ENCODE peak calls at places on chromosome 2, in six cellular contexts. W, N, A, V, O and K are unnamed samples.

GRCh38 chr2:48315847-48316194 is 214.1 kb upstream of the STON1 start:
- DNase-seq in W (no peak), N (peak; percentile 71), A (no peak), V (peak; percentile 11), O (peak; percentile 34), K (no peak)

GRCh38 chr2:86525421-86526340 is 37.6 kb downstream of the CHMP3 start:
- DNase-seq in W (no peak), N (peak; percentile 51), A (no peak), V (no peak), O (no peak), K (peak; percentile 4)

GRCh38 chr2:73260338-73260984 is 23.8 kb downstream of the FBXO41 start:
- DNase-seq in W (peak; percentile 43), N (peak; percentile 77), A (no peak), V (no peak), O (peak; percentile 83), K (peak; percentile 46)

GRCh38 chr2:1856922-1857321 is 112.6 kb upstream of the PXDN start:
- DNase-seq in W (peak; percentile 28), N (peak; percentile 53), A (no peak), V (no peak), O (no peak), K (no peak)

GRCh38 chr2:39492095-39492590 is 55.1 kb upstream of the MAP4K3 start:
- DNase-seq in W (peak; percentile 98), N (no peak), A (no peak), V (no peak), O (no peak), K (peak; percentile 43)

GRCh38 chr2:42101641-42102605 is 54.1 kb downstream of the PKDCC start:
- DNase-seq in W (peak; percentile 93), N (peak; percentile 92), A (no peak), V (peak; percentile 40), O (no peak), K (peak; percentile 92)

GRCh38 chr2:215680605-215681598 is 245.0 kb upstream of the FN1 start:
- DNase-seq in W (peak; percentile 87), N (no peak), A (no peak), V (no peak), O (no peak), K (no peak)

GRCh38 chr2:74142340-74142739 is 5.4 kb downstream of the BOLA3 start:
- DNase-seq in W (no peak), N (peak; percentile 71), A (no peak), V (no peak), O (peak; percentile 44), K (no peak)

GRCh38 chr2:102069311-102069974 is 73.1 kb upstream of the IL1R1 start:
- DNase-seq in W (no peak), N (peak; percentile 22), A (no peak), V (no peak), O (no peak), K (no peak)

GRCh38 chr2:28619213-28620196 is 123.6 kb downstream of the PLB1 start:
- DNase-seq in W (peak; percentile 30), N (no peak), A (no peak), V (no peak), O (no peak), K (peak; percentile 80)
- H2BK5ac ChIP-seq in W (no peak overlapping the region), N (no peak overlapping the region), A (no peak overlapping the region), V (no peak overlapping the region), O (no peak overlapping the region), K (peak overlapping the region; percentile 63)

GRCh38 chr2:230868151-230868946 is 3.6 kb downstream of the ITM2C start:
- DNase-seq in W (no peak), N (peak; percentile 91), A (no peak), V (no peak), O (peak; percentile 76), K (no peak)
- H2BK5ac ChIP-seq in W (no peak overlapping the region), N (peak overlapping the region; percentile 92), A (peak overlapping the region; percentile 100), V (peak overlapping the region; percentile 58), O (no peak overlapping the region), K (peak overlapping the region; percentile 87)

DNA sequence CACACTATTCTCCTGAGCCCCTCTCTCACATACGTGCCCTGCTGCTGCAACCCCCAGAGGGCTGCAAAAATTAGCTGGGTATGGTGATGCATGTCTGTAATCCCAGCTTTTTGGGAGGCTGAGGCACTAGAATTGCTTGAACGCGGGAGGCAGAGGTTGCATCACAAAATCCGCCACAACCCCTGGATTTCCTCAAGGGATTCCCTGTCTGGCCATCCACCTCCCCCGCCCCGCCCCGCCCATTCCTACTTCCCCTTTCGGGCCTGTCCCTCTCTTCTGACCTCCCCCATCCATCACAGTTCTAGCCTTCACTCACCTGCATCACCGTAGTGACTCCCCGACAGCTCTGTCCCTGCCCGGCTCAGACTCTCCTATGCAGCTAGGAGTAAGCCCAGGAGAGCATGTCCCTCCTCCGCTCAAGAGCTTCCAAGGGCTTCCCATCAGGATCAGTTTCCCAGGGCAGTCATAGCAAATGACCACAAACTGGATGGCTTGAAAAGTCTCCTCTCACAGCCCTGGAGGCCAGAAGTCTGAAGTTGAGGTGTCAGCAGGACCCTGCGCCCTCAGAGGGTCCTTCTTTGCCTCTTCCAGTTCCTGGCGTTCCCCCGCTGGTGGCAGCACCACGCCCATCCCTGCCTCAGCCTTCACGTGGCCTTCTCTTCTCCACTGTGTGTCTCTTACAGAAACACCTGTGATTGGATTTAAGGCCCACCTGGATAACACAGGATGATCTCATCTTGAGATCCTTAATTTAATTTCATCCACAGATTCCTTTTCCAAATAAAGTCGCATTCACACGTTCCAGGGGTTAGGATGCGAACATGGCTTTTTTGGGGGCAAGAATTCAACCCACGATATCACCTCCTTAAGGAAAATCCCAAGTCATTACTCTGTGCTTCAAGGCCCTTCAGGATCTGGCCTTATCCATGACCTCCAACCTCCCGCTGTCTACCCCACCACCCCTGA is 58.5 kb downstream of the HS1BP3 start:
- DNase-seq in W (no peak), N (peak; percentile 58), A (no peak), V (no peak), O (peak; percentile 67), K (peak; percentile 21)
- H2BK5ac ChIP-seq in W (peak overlapping the region; percentile 93), N (no peak overlapping the region), A (no peak overlapping the region), V (peak overlapping the region; percentile 17), O (no peak overlapping the region), K (peak overlapping the region; percentile 75)

GRCh38 chr2:127526940-127527804 is 883 bp upstream of the IWS1 start:
- DNase-seq in W (no peak), N (peak; percentile 70), A (no peak), V (peak; percentile 39), O (no peak), K (peak; percentile 69)

GRCh38 chr2:127530245-127531132 is 4.2 kb upstream of the IWS1 start:
- DNase-seq in W (no peak), N (peak; percentile 52), A (no peak), V (no peak), O (no peak), K (peak; percentile 92)

GRCh38 chr2:127528487-127528886 is 2.2 kb upstream of the IWS1 start:
- DNase-seq in W (no peak), N (peak; percentile 85), A (no peak), V (no peak), O (no peak), K (peak; percentile 48)

GRCh38 chr2:127532296-127532695 is 3.2 kb upstream of the MYO7B start:
- DNase-seq in W (no peak), N (no peak), A (no peak), V (no peak), O (no peak), K (peak; percentile 96)

GRCh38 chr2:127531133-127531709 is 4.3 kb upstream of the MYO7B start:
- DNase-seq in W (peak; percentile 34), N (no peak), A (no peak), V (no peak), O (no peak), K (peak; percentile 68)
- H2BK5ac ChIP-seq in W (no peak overlapping the region), N (no peak overlapping the region), A (no peak overlapping the region), V (no peak overlapping the region), O (no peak overlapping the region), K (no peak overlapping the region)

DNA sequence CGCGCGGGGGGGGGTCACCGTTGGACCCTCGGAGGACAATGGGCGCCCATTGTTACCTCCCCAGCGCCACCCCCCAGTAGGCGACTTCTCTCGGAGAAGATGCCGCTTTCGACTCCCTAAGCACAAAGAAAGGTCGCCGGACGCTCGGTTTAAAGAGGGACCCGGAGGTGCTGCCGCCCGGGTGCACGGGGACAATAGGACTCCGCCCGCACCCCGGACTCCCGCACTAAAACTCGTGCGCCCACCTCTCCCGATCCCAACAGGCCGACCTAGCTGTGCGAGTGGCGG is 318 bp upstream of the CDC42EP3 start:
- DNase-seq in W (no peak), N (no peak), A (no peak), V (no peak), O (no peak), K (no peak)
- H2BK5ac ChIP-seq in W (peak overlapping the region; percentile 91), N (peak overlapping the region; percentile 79), A (peak overlapping the region; percentile 38), V (peak overlapping the region; percentile 93), O (no peak overlapping the region), K (peak overlapping the region; percentile 94)

GRCh38 chr2:27431395-27431794 is 3.0 kb downstream of the NRBP1 start:
- DNase-seq in W (peak; percentile 62), N (peak; percentile 79), A (no peak), V (no peak), O (no peak), K (peak; percentile 47)

GRCh38 chr2:27422958-27423357 is 5.5 kb upstream of the NRBP1 start:
- DNase-seq in W (no peak), N (no peak), A (no peak), V (no peak), O (no peak), K (no peak)

GRCh38 chr2:27428213-27428977 is at the start of gene NRBP1:
- DNase-seq in W (peak; percentile 88), N (peak; percentile 95), A (peak; percentile 71), V (peak; percentile 94), O (peak; percentile 92), K (peak; percentile 91)

GRCh38 chr2:27428978-27429541 is 629 bp downstream of the NRBP1 start:
- DNase-seq in W (peak; percentile 82), N (peak; percentile 92), A (no peak), V (peak; percentile 79), O (peak; percentile 89), K (peak; percentile 81)

GRCh38 chr2:27427863-27428212 is 593 bp upstream of the NRBP1 start:
- DNase-seq in W (no peak), N (no peak), A (no peak), V (peak; percentile 12), O (no peak), K (peak; percentile 39)
- H2BK5ac ChIP-seq in W (peak overlapping the region; percentile 81), N (no peak overlapping the region), A (no peak overlapping the region), V (no peak overlapping the region), O (no peak overlapping the region), K (peak overlapping the region; percentile 88)